ENCODE peak calls at places on chromosomes 6 and 20, in seven cellular contexts. B is colonic mucosa; Q is IMR-90; H is CD4-positive, alpha-beta T cell; N is lower leg skin; R is AG09309; T is testis. Z is an unnamed sample.

GRCh38 chr6:165646484-165646883 is 16.6 kb downstream of the PDE10A start:
- DNase-seq in N (no peak), T (no peak), B (no peak), Q (no peak), H (no peak), R (no peak), Z (no peak)

GRCh38 chr20:53099851-53100250 is 127.7 kb downstream of the TSHZ2 start:
- DNase-seq in T (no peak), R (no peak), Q (no peak), B (no peak), H (no peak), N (no peak), Z (no peak)

GRCh38 chr6:2432258-2432657 is 186.9 kb upstream of the GMDS start:
- DNase-seq in Q (peak), T (no peak), H (no peak), R (peak), B (no peak), N (no peak), Z (peak)

GRCh38 chr6:159117031-159117430 is 52.2 kb upstream of the FNDC1 start:
- DNase-seq in N (no peak), B (no peak), R (peak), H (no peak), Q (peak), T (peak), Z (peak)

GRCh38 chr6:20266851-20267608 is 54.8 kb upstream of the MBOAT1 start:
- DNase-seq in Q (no peak), T (no peak), N (no peak), B (no peak), H (no peak), R (no peak), Z (no peak)

GRCh38 chr6:108518714-108519576 is 41.8 kb upstream of the FOXO3 start:
- DNase-seq in Q (peak), N (no peak), H (no peak), B (no peak), T (no peak), R (no peak), Z (peak)

GRCh38 chr6:107620736-107621135 is 130.8 kb downstream of the SOBP start:
- DNase-seq in B (no peak), Q (peak), T (no peak), R (no peak), H (no peak), N (no peak), Z (no peak)

GRCh38 chr6:135106611-135107010 is 52.0 kb upstream of the HBS1L start:
- DNase-seq in T (no peak), Q (no peak), H (no peak), B (no peak), N (no peak), R (no peak), Z (no peak)

GRCh38 chr20:58639182-58640146 is 11.6 kb upstream of the STX16 start:
- DNase-seq in N (peak), H (no peak), B (no peak), R (no peak), Q (no peak), T (no peak), Z (no peak)

GRCh38 chr6:105539879-105540278 is 137.0 kb upstream of the PREP start:
- DNase-seq in Q (no peak), T (no peak), H (no peak), R (no peak), N (no peak), B (no peak), Z (no peak)

GRCh38 chr20:62202676-62203377 is 17.3 kb downstream of the HRH3 start:
- DNase-seq in N (no peak), B (no peak), R (no peak), Q (no peak), T (no peak), H (no peak), Z (no peak)

GRCh38 chr6:166950443-166950821 is 5.9 kb downstream of the RNASET2 start:
- DNase-seq in R (no peak), H (no peak), N (peak), T (no peak), B (no peak), Q (no peak), Z (no peak)

GRCh38 chr6:101614774-101615173 is 221.3 kb downstream of the GRIK2 start:
- DNase-seq in B (no peak), T (no peak), Q (peak), H (no peak), N (no peak), R (no peak), Z (peak)

GRCh38 chr20:44643596-44644383 is 7.7 kb downstream of the ADA start:
- DNase-seq in N (peak), Q (peak), T (no peak), H (peak), B (peak), R (peak), Z (peak)

GRCh38 chr20:44072381-44072780 is 114.6 kb downstream of the JPH2 start:
- DNase-seq in B (no peak), T (no peak), N (peak), Q (no peak), H (no peak), R (no peak), Z (no peak)

GRCh38 chr20:55500130-55500529 is 505.2 kb downstream of the CBLN4 start:
- DNase-seq in B (peak), T (no peak), Q (no peak), N (no peak), R (no peak), H (no peak), Z (no peak)

GRCh38 chr6:49540614-49541013 is 9.9 kb upstream of the C6orf141 start:
- DNase-seq in B (no peak), Q (no peak), R (no peak), T (no peak), H (no peak), N (no peak), Z (no peak)

GRCh38 chr6:169868458-169868857 is 117.0 kb downstream of the ERMARD start:
- DNase-seq in R (no peak), H (peak), T (peak), N (peak), B (peak), Q (no peak), Z (no peak)

GRCh38 chr6:163180874-163181541 is 233.5 kb upstream of the QKI start:
- DNase-seq in N (peak), R (no peak), H (no peak), T (peak), B (no peak), Q (no peak), Z (no peak)
- TF ChIP-seq CTCF in N (no peak), R (peak), H (no peak), T (peak), B (no peak), Q (no peak), Z (peak)

GRCh38 chr6:143592335-143592734 is 80.8 kb upstream of the FUCA2 start:
- DNase-seq in N (no peak), T (peak), R (no peak), H (no peak), Q (no peak), B (no peak), Z (no peak)
- TF ChIP-seq CTCF in N (no peak), T (peak), R (peak), H (no peak), Q (peak), B (no peak), Z (peak)

DNA sequence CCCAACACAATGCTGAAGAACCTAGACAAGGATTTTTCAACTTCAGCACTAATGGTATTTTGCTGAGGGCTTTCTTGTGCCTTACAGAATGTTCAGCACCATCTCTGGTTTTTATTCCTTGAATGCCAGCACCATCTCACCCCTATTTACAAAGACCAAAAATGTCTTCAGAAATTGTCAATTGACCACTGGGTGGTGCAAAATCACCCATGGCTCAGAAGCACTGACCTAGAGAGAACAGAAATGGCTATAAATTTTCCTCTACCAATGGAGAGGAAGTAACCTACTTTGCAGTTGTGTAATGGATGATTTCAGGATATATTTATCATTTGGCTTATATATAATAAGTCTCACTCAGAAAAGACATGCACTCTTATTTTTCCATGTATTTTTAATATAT is 431.0 kb upstream of the IRAK1BP1 start:
- DNase-seq in H (no peak), N (no peak), R (peak), T (peak), B (no peak), Q (peak), Z (peak)
- TF ChIP-seq CTCF in H (no peak), N (no peak), R (peak), T (no peak), B (no peak), Q (peak), Z (peak)

DNA sequence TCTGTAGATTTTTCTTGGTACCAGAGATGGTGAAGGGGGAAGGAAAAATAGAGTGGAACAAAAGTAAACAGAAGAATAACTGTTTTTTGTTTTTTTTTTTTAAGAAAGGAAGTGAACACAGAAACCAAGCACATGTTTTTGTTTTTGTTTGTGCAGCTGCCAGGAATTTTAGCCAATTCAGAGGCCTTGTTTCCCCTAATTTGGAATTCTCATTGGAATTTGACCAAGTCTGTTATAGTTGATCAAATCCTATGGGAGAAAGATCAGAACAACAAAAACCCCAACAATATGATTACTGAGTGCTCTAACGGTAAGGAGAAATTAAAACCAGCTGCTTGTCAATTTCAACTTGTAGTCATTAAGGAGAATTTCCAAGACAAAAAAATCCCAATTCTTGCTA is 18.2 kb upstream of the IL22RA2 start:
- DNase-seq in B (no peak), Q (no peak), H (no peak), R (no peak), T (peak), N (no peak), Z (no peak)
- TF ChIP-seq CTCF in B (no peak), Q (no peak), H (no peak), R (no peak), T (no peak), N (no peak), Z (no peak)